ENCODE peak calls at places on chromosomes 11 and 22, in six cellular contexts. Y is GM10248; Z is CD4-positive, alpha-beta memory T cell; V is stimulated activated naive CD8-positive, alpha-beta T cell treated with anti-CD3 and anti-CD28 coated beads, Interleukin-15, amount 100 ng/mL, for 72 hours; C is NCI-H1694 treated with DMSO at 0.1 percent for 48 hours; E is H54. F is an unnamed sample.
A peak's percentile ranks its signal among the peaks of the same experiment; 100 is the strongest.

GRCh38 chr11:32173435-32173834 is 82.6 kb downstream of the RCN1 start:
- DNase-seq in Z (no peak), C (peak; percentile 90), V (peak; percentile 29), E (peak; percentile 54), Y (peak; percentile 48), F (no peak)

GRCh38 chr11:67581469-67581868 is 2.1 kb upstream of the GSTP1 start:
- DNase-seq in Y (no peak), C (no peak), E (no peak), Z (no peak), V (no peak), F (no peak)

GRCh38 chr11:112195906-112196305 is 20.6 kb downstream of the BCO2 start:
- DNase-seq in Y (no peak), V (no peak), E (no peak), C (no peak), Z (no peak), F (no peak)

GRCh38 chr22:26673485-26673884 is 16.1 kb downstream of the MIAT start:
- DNase-seq in C (no peak), Y (no peak), Z (no peak), E (no peak), V (no peak), F (no peak)

GRCh38 chr22:41286639-41287091 is 678 bp upstream of the RANGAP1 start:
- DNase-seq in Y (no peak), V (peak; percentile 79), C (peak; percentile 64), Z (no peak), E (no peak), F (peak; percentile 54)

GRCh38 chr22:45072322-45072903 is 62.6 kb upstream of the PHF21B start:
- DNase-seq in Z (no peak), C (no peak), E (peak; percentile 71), V (no peak), Y (no peak), F (no peak)

GRCh38 chr22:26322179-26322905 is 106.7 kb upstream of the ASPHD2 start:
- DNase-seq in V (no peak), C (no peak), Y (no peak), E (peak; percentile 41), Z (no peak), F (no peak)

GRCh38 chr11:94199367-94200130 is 70.9 kb downstream of the PANX1 start:
- DNase-seq in Y (no peak), V (no peak), Z (no peak), C (no peak), E (no peak), F (no peak)

GRCh38 chr22:29758068-29758622 is 8.7 kb downstream of the ZMAT5 start:
- DNase-seq in E (no peak), V (no peak), Y (no peak), Z (no peak), C (no peak), F (no peak)

GRCh38 chr11:23423119-23423518 is 562.8 kb upstream of the CCDC179 start:
- DNase-seq in C (no peak), Z (no peak), E (no peak), Y (no peak), V (no peak), F (no peak)

GRCh38 chr22:22693531-22693884 is 49.1 kb downstream of the GGTLC2 start:
- DNase-seq in C (no peak), E (no peak), V (no peak), Y (no peak), Z (no peak), F (no peak)

GRCh38 chr22:27004434-27004833 is 347.0 kb downstream of the MIAT start:
- DNase-seq in Y (no peak), Z (no peak), V (no peak), E (no peak), C (no peak), F (no peak)

GRCh38 chr22:44740307-44740706 is 12.1 kb upstream of the ARHGAP8 start:
- DNase-seq in E (no peak), Y (no peak), V (no peak), Z (no peak), C (no peak), F (no peak)

GRCh38 chr11:21975242-21975641 is 217.6 kb upstream of the ANO5 start:
- DNase-seq in Y (no peak), Z (no peak), V (no peak), E (no peak), C (no peak), F (no peak)

GRCh38 chr11:27934830-27935145 is 173.2 kb downstream of the KIF18A start:
- DNase-seq in Z (no peak), E (peak; percentile 54), Y (no peak), V (no peak), C (no peak), F (no peak)

GRCh38 chr11:73271936-73272679 is at the start of gene P2RY6:
- DNase-seq in V (no peak), Y (no peak), C (peak; percentile 24), E (peak; percentile 75), Z (no peak), F (no peak)

F was measured in GM06990.